ENCODE peak calls at places on chromosomes 6 and 20, in six cellular contexts. H is B cell, Z is fibroblast of mammary gland, P is A549, S is AG09309, W is natural killer cell. X is an unnamed sample.

GRCh38 chr6:56525976-56526375 is 116.7 kb downstream of the DST start:
- DNase-seq in S (no peak), P (no peak), W (no peak), Z (no peak), H (no peak), X (no peak)

GRCh38 chr6:45195137-45195536 is 133.0 kb upstream of the RUNX2 start:
- DNase-seq in W (no peak), P (no peak), Z (no peak), S (no peak), H (no peak), X (no peak)

GRCh38 chr6:18280084-18280483 is 15.8 kb upstream of the DEK start:
- DNase-seq in W (no peak), H (no peak), S (no peak), P (no peak), Z (no peak), X (no peak)

GRCh38 chr6:123329337-123329736 is 307.4 kb downstream of the TRDN start:
- DNase-seq in Z (no peak), S (no peak), W (no peak), P (no peak), H (no peak), X (no peak)

GRCh38 chr20:25672659-25673058 is 24.0 kb downstream of the ZNF337 start:
- DNase-seq in S (no peak), W (no peak), Z (no peak), P (no peak), H (no peak), X (no peak)

GRCh38 chr6:168968801-168969200 is 284.8 kb downstream of the THBS2 start:
- DNase-seq in S (no peak), H (no peak), P (no peak), W (no peak), Z (no peak), X (no peak)

GRCh38 chr6:43302126-43302525 is 4.1 kb downstream of the SLC22A7 start:
- DNase-seq in W (no peak), H (peak), Z (no peak), S (no peak), P (no peak), X (no peak)

GRCh38 chr6:142545147-142545546 is 243.3 kb downstream of the ADGRG6 start:
- DNase-seq in W (no peak), P (no peak), H (no peak), S (no peak), Z (no peak), X (no peak)

GRCh38 chr6:165702669-165703068 is 39.6 kb upstream of the PDE10A start:
- DNase-seq in P (no peak), H (no peak), Z (no peak), S (no peak), W (no peak), X (no peak)

GRCh38 chr20:63591786-63592355 is 17.8 kb upstream of the HELZ2 start:
- DNase-seq in P (no peak), H (no peak), S (no peak), Z (no peak), W (no peak), X (no peak)

GRCh38 chr6:139759086-139759485 is 384.6 kb upstream of the CITED2 start:
- DNase-seq in P (no peak), H (no peak), S (no peak), W (no peak), Z (no peak), X (no peak)

GRCh38 chr20:46994341-46994740 is 99.7 kb downstream of the EYA2 start:
- DNase-seq in Z (no peak), S (no peak), H (peak), W (no peak), P (no peak), X (peak)

GRCh38 chr20:49185071-49185757 is 2.9 kb downstream of the STAU1 start:
- DNase-seq in W (no peak), H (no peak), S (no peak), P (no peak), Z (no peak), X (no peak)

GRCh38 chr20:10239954-10240353 is 21.3 kb downstream of the SNAP25 start:
- DNase-seq in S (no peak), W (no peak), P (peak), Z (peak), H (no peak), X (no peak)
- TF ChIP-seq CTCF in S (no peak), W (no peak), P (no peak), Z (no peak), H (no peak), X (no peak)

GRCh38 chr6:27809939-27810767 is 102.0 kb downstream of the OR2B2 start:
- DNase-seq in H (peak), S (peak), P (peak), Z (peak), W (peak), X (peak)
- TF ChIP-seq CTCF in H (no peak), S (no peak), P (no peak), Z (no peak), W (no peak), X (peak)

DNA sequence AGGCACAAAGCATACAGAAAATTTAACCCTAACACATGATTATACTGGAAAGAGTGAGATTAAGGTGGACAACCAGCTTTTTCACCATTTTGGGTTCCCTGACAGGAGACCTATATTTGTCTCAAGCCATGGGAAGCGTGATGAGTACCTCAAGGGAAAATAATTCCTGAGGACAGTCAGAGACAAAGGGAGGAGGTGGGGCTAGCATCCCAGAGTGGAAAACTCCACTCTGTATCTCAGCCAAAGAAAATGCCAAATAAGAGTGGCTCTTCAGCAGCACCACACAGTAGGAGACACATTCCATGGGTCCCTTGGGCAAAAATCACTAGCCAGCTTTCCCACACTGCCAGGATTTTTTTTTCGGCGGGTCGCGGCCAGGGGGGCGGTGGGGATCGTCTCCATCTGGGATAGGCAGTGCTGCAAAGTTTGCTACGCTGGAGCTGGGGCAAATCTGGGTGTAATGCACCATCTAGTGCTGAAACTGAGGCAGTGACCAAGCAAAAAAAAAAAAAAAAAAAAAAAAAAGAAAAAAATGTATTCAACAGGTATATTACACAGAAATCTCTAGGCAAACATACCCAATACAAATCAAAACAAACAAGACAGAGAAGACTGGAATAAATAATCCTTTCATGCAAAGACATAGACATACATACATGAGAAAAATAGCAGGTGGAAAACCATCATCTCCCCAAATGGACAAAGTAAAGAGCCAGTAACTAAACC is 77.3 kb upstream of the SLC35F1 start:
- DNase-seq in P (peak), W (no peak), S (no peak), H (no peak), Z (peak), X (peak)
- TF ChIP-seq CTCF in P (peak), W (no peak), S (peak), H (no peak), Z (peak), X (peak)

GRCh38 chr20:53381568-53382262 is 211.9 kb downstream of the ZNF217 start:
- DNase-seq in W (no peak), P (no peak), S (no peak), H (no peak), Z (no peak), X (no peak)
- TF ChIP-seq CTCF in W (no peak), P (no peak), S (no peak), H (no peak), Z (peak), X (no peak)

X was measured in GM13977.